ENCODE peak calls at places on chromosomes 13 and 19, in eight cellular contexts. One of them, this sample, is unnamed.

GRCh38 chr13:64078480-64078936 is 2662.9 kb upstream of the PCDH20 start:
- DNase-seq in KBM-7: no peak
- DNase-seq in neural crest cell: no peak
- DNase-seq in Peyer's patch: no peak
- DNase-seq in COR-L47: no peak
- DNase-seq in activated CD8-positive, alpha-beta memory T cell treated with anti-CD3 and anti-CD28 coated beads for 4 hours: no peak
- DNase-seq in GM20000: no peak
- DNase-seq in right cardiac atrium: no peak
- DNase-seq in this sample: no peak

GRCh38 chr13:112721198-112722104 is 31.6 kb downstream of the ATP11A start:
- DNase-seq in KBM-7: no peak
- DNase-seq in neural crest cell: no peak
- DNase-seq in Peyer's patch: no peak
- DNase-seq in COR-L47: no peak
- DNase-seq in activated CD8-positive, alpha-beta memory T cell treated with anti-CD3 and anti-CD28 coated beads for 4 hours: no peak
- DNase-seq in GM20000: no peak
- DNase-seq in right cardiac atrium: peak
- DNase-seq in this sample: no peak

GRCh38 chr19:799076-799881 is 2.0 kb downstream of the PTBP1 start:
- DNase-seq in KBM-7: peak
- DNase-seq in neural crest cell: peak
- DNase-seq in Peyer's patch: no peak
- DNase-seq in COR-L47: peak
- DNase-seq in activated CD8-positive, alpha-beta memory T cell treated with anti-CD3 and anti-CD28 coated beads for 4 hours: no peak
- DNase-seq in GM20000: peak
- DNase-seq in right cardiac atrium: no peak
- DNase-seq in this sample: peak

GRCh38 chr13:60448907-60449510 is 52.0 kb downstream of the TDRD3 start:
- DNase-seq in KBM-7: peak
- DNase-seq in neural crest cell: peak
- DNase-seq in Peyer's patch: no peak
- DNase-seq in COR-L47: peak
- DNase-seq in activated CD8-positive, alpha-beta memory T cell treated with anti-CD3 and anti-CD28 coated beads for 4 hours: no peak
- DNase-seq in GM20000: peak
- DNase-seq in right cardiac atrium: no peak
- DNase-seq in this sample: no peak

GRCh38 chr19:35098413-35099049 is 17.1 kb upstream of the FXYD3 start:
- DNase-seq in KBM-7: no peak
- DNase-seq in neural crest cell: no peak
- DNase-seq in Peyer's patch: no peak
- DNase-seq in COR-L47: no peak
- DNase-seq in activated CD8-positive, alpha-beta memory T cell treated with anti-CD3 and anti-CD28 coated beads for 4 hours: no peak
- DNase-seq in GM20000: no peak
- DNase-seq in right cardiac atrium: no peak
- DNase-seq in this sample: peak

GRCh38 chr13:63190742-63191141 is 1775.1 kb upstream of the PCDH20 start:
- DNase-seq in KBM-7: no peak
- DNase-seq in neural crest cell: no peak
- DNase-seq in Peyer's patch: no peak
- DNase-seq in COR-L47: no peak
- DNase-seq in activated CD8-positive, alpha-beta memory T cell treated with anti-CD3 and anti-CD28 coated beads for 4 hours: no peak
- DNase-seq in GM20000: no peak
- DNase-seq in right cardiac atrium: no peak
- DNase-seq in this sample: no peak

GRCh38 chr13:80339841-80340642 is 884 bp downstream of the SPRY2 start:
- DNase-seq in KBM-7: peak
- DNase-seq in neural crest cell: peak
- DNase-seq in Peyer's patch: peak
- DNase-seq in COR-L47: peak
- DNase-seq in activated CD8-positive, alpha-beta memory T cell treated with anti-CD3 and anti-CD28 coated beads for 4 hours: no peak
- DNase-seq in GM20000: peak
- DNase-seq in right cardiac atrium: peak
- DNase-seq in this sample: peak

GRCh38 chr19:52695996-52696395 is 38.8 kb downstream of the ZNF611 start:
- DNase-seq in KBM-7: no peak
- DNase-seq in neural crest cell: no peak
- DNase-seq in Peyer's patch: no peak
- DNase-seq in COR-L47: no peak
- DNase-seq in activated CD8-positive, alpha-beta memory T cell treated with anti-CD3 and anti-CD28 coated beads for 4 hours: no peak
- DNase-seq in GM20000: no peak
- DNase-seq in right cardiac atrium: no peak
- DNase-seq in this sample: no peak

GRCh38 chr13:24672141-24673132 is 7.8 kb upstream of the ATP12A start:
- DNase-seq in KBM-7: peak
- DNase-seq in neural crest cell: no peak
- DNase-seq in Peyer's patch: no peak
- DNase-seq in COR-L47: no peak
- DNase-seq in activated CD8-positive, alpha-beta memory T cell treated with anti-CD3 and anti-CD28 coated beads for 4 hours: no peak
- DNase-seq in GM20000: no peak
- DNase-seq in right cardiac atrium: no peak
- DNase-seq in this sample: no peak

GRCh38 chr19:36258028-36258875 is 43.3 kb downstream of the ZNF146 start:
- DNase-seq in KBM-7: no peak
- DNase-seq in neural crest cell: no peak
- DNase-seq in Peyer's patch: no peak
- DNase-seq in COR-L47: no peak
- DNase-seq in activated CD8-positive, alpha-beta memory T cell treated with anti-CD3 and anti-CD28 coated beads for 4 hours: no peak
- DNase-seq in GM20000: no peak
- DNase-seq in right cardiac atrium: no peak
- DNase-seq in this sample: no peak

GRCh38 chr13:35767256-35767981 is 290.9 kb upstream of the MAB21L1 start:
- DNase-seq in KBM-7: no peak
- DNase-seq in neural crest cell: no peak
- DNase-seq in Peyer's patch: no peak
- DNase-seq in COR-L47: no peak
- DNase-seq in activated CD8-positive, alpha-beta memory T cell treated with anti-CD3 and anti-CD28 coated beads for 4 hours: no peak
- DNase-seq in GM20000: no peak
- DNase-seq in right cardiac atrium: no peak
- DNase-seq in this sample: no peak

GRCh38 chr19:18647807-18648206 is 11.0 kb downstream of the KLHL26 start:
- DNase-seq in KBM-7: no peak
- DNase-seq in neural crest cell: no peak
- DNase-seq in Peyer's patch: no peak
- DNase-seq in COR-L47: no peak
- DNase-seq in activated CD8-positive, alpha-beta memory T cell treated with anti-CD3 and anti-CD28 coated beads for 4 hours: no peak
- DNase-seq in GM20000: no peak
- DNase-seq in right cardiac atrium: peak
- DNase-seq in this sample: no peak

GRCh38 chr19:17757125-17757524 is 5.8 kb downstream of the FCHO1 start:
- DNase-seq in KBM-7: no peak
- DNase-seq in neural crest cell: no peak
- DNase-seq in Peyer's patch: no peak
- DNase-seq in COR-L47: peak
- DNase-seq in activated CD8-positive, alpha-beta memory T cell treated with anti-CD3 and anti-CD28 coated beads for 4 hours: no peak
- DNase-seq in GM20000: no peak
- DNase-seq in right cardiac atrium: peak
- DNase-seq in this sample: peak

GRCh38 chr19:51325161-51325979 is 13.9 kb downstream of the IGLON5 start:
- DNase-seq in KBM-7: no peak
- DNase-seq in neural crest cell: no peak
- DNase-seq in Peyer's patch: no peak
- DNase-seq in COR-L47: no peak
- DNase-seq in activated CD8-positive, alpha-beta memory T cell treated with anti-CD3 and anti-CD28 coated beads for 4 hours: no peak
- DNase-seq in GM20000: no peak
- DNase-seq in right cardiac atrium: no peak
- DNase-seq in this sample: no peak

GRCh38 chr13:28954810-28955209 is 134.7 kb downstream of the MTUS2 start:
- DNase-seq in KBM-7: no peak
- DNase-seq in neural crest cell: no peak
- DNase-seq in Peyer's patch: no peak
- DNase-seq in COR-L47: no peak
- DNase-seq in activated CD8-positive, alpha-beta memory T cell treated with anti-CD3 and anti-CD28 coated beads for 4 hours: no peak
- DNase-seq in GM20000: no peak
- DNase-seq in right cardiac atrium: no peak
- DNase-seq in this sample: no peak